ENCODE peak calls at places on chromosomes 7 and 10, in ten cellular contexts. S is T-cell, Z is HT1080, U is nucleus accumbens, D is esophagus squamous epithelium, Q is GM10248, R is posterior cingulate gyrus, C is AG20443, L is IMR-90, P is AG04450. H is an unnamed sample.

GRCh38 chr10:3364768-3365480 is 192.3 kb upstream of the PITRM1 start:
- DNase-seq in S (no peak), Z (no peak), U (no peak), D (no peak), Q (no peak), R (no peak), C (no peak), L (no peak), P (no peak), H (no peak)

GRCh38 chr7:50304158-50304910 is at the start of gene IKZF1:
- DNase-seq in S (peak; percentile 51), Z (no peak), U (no peak), D (no peak), Q (peak; percentile 45), R (peak; percentile 35), C (peak; percentile 23), L (no peak), P (no peak), H (peak; percentile 90)

GRCh38 chr7:141045842-141046630 is 27.8 kb upstream of the TMEM178B start:
- DNase-seq in S (no peak), Z (no peak), U (no peak), D (no peak), Q (no peak), R (no peak), C (peak; percentile 55), L (peak; percentile 66), P (no peak), H (no peak)

GRCh38 chr10:99681553-99681952 is 22.2 kb downstream of the ENTPD7 start:
- DNase-seq in S (no peak), Z (peak; percentile 55), U (no peak), D (no peak), Q (no peak), R (no peak), C (peak; percentile 24), L (peak; percentile 84), P (peak; percentile 49), H (no peak)

GRCh38 chr7:14606101-14606500 is 296.4 kb downstream of the DGKB start:
- DNase-seq in S (no peak), Z (peak; percentile 15), U (no peak), D (no peak), Q (no peak), R (no peak), C (no peak), L (peak; percentile 10), P (no peak), H (no peak)

GRCh38 chr10:104337985-104338735 is at the start of gene ITPRIP:
- DNase-seq in S (peak; percentile 66), Z (peak; percentile 92), U (peak; percentile 33), D (peak; percentile 60), Q (peak; percentile 79), R (peak; percentile 64), C (peak; percentile 78), L (peak; percentile 87), P (no peak), H (peak; percentile 84)

GRCh38 chr10:67175354-67175753 is 249.5 kb downstream of the LRRTM3 start:
- DNase-seq in S (no peak), Z (no peak), U (no peak), D (no peak), Q (no peak), R (no peak), C (no peak), L (no peak), P (no peak), H (no peak)

GRCh38 chr10:31771345-31771831 is 157.2 kb downstream of the ARHGAP12 start:
- DNase-seq in S (no peak), Z (no peak), U (no peak), D (no peak), Q (no peak), R (no peak), C (peak; percentile 79), L (peak; percentile 70), P (no peak), H (no peak)

GRCh38 chr7:335358-336148 is 45.6 kb downstream of the FOXL3 start:
- DNase-seq in S (no peak), Z (no peak), U (no peak), D (no peak), Q (no peak), R (no peak), C (no peak), L (no peak), P (no peak), H (no peak)

GRCh38 chr10:15419279-15419874 is 48.3 kb upstream of the FAM171A1 start:
- DNase-seq in S (peak; percentile 8), Z (peak; percentile 18), U (no peak), D (no peak), Q (peak; percentile 38), R (peak; percentile 40), C (peak; percentile 47), L (peak; percentile 42), P (peak; percentile 7), H (peak; percentile 32)

GRCh38 chr10:31031205-31031665 is 430 bp downstream of the ZNF438 start:
- DNase-seq in S (no peak), Z (no peak), U (no peak), D (no peak), Q (peak; percentile 89), R (no peak), C (no peak), L (no peak), P (no peak), H (no peak)

GRCh38 chr10:118041316-118041715 is 5.4 kb downstream of the RAB11FIP2 start:
- DNase-seq in S (no peak), Z (peak; percentile 33), U (no peak), D (no peak), Q (no peak), R (no peak), C (peak; percentile 14), L (peak; percentile 76), P (no peak), H (no peak)

GRCh38 chr7:12138421-12138820 is 72.7 kb upstream of the TMEM106B start:
- DNase-seq in S (no peak), Z (no peak), U (no peak), D (no peak), Q (no peak), R (no peak), C (no peak), L (no peak), P (no peak), H (no peak)

GRCh38 chr7:23383225-23383624 is 84.1 kb downstream of the MALSU1 start:
- DNase-seq in S (no peak), Z (peak; percentile 31), U (no peak), D (no peak), Q (no peak), R (no peak), C (no peak), L (peak; percentile 59), P (no peak), H (no peak)

GRCh38 chr10:124091646-124092269 is 1.6 kb downstream of the CHST15 start:
- DNase-seq in S (no peak), Z (no peak), U (no peak), D (no peak), Q (no peak), R (peak; percentile 30), C (peak; percentile 51), L (no peak), P (no peak), H (no peak)

GRCh38 chr10:6231146-6231545 is 28.4 kb downstream of the PFKFB3 start:
- DNase-seq in S (no peak), Z (no peak), U (no peak), D (no peak), Q (no peak), R (no peak), C (no peak), L (no peak), P (no peak), H (no peak)

GRCh38 chr7:35729061-35729783 is 34.3 kb upstream of the HERPUD2 start:
- DNase-seq in S (peak; percentile 43), Z (no peak), U (no peak), D (no peak), Q (peak; percentile 67), R (no peak), C (no peak), L (no peak), P (no peak), H (peak; percentile 33)

GRCh38 chr7:73703985-73704639 is 15.4 kb downstream of the STX1A start:
- DNase-seq in S (peak; percentile 37), Z (no peak), U (no peak), D (no peak), Q (peak; percentile 71), R (peak; percentile 51), C (peak; percentile 70), L (peak; percentile 12), P (no peak), H (no peak)

GRCh38 chr7:26224359-26224758 is 22.8 kb downstream of the CBX3 start:
- DNase-seq in S (no peak), Z (no peak), U (no peak), D (no peak), Q (no peak), R (no peak), C (no peak), L (no peak), P (no peak), H (no peak)

GRCh38 chr7:137874390-137874789 is 27.6 kb upstream of the DGKI start:
- DNase-seq in S (no peak), Z (no peak), U (no peak), D (no peak), Q (no peak), R (no peak), C (peak; percentile 69), L (peak; percentile 91), P (peak; percentile 68), H (no peak)

GRCh38 chr10:14039968-14040668 is 290.6 kb downstream of the FRMD4A start:
- DNase-seq in S (no peak), Z (no peak), U (no peak), D (no peak), Q (no peak), R (no peak), C (peak; percentile 76), L (peak; percentile 80), P (peak; percentile 24), H (no peak)

GRCh38 chr7:16670021-16670420 is 24.0 kb downstream of the BZW2 start:
- DNase-seq in S (no peak), Z (no peak), U (no peak), D (no peak), Q (no peak), R (no peak), C (peak; percentile 40), L (peak; percentile 82), P (no peak), H (no peak)

GRCh38 chr7:40097728-40098127 is 36.7 kb downstream of the MPLKIP start:
- DNase-seq in S (no peak), Z (no peak), U (no peak), D (no peak), Q (no peak), R (no peak), C (no peak), L (no peak), P (no peak), H (no peak)

GRCh38 chr7:105581066-105581811 is at the start of gene EFCAB10:
- DNase-seq in S (peak; percentile 10), Z (no peak), U (peak; percentile 57), D (no peak), Q (peak; percentile 69), R (peak; percentile 82), C (peak; percentile 86), L (peak; percentile 38), P (no peak), H (no peak)

GRCh38 chr10:133260895-133261725 is 15.6 kb downstream of the ADAM8 start:
- DNase-seq in S (peak; percentile 55), Z (peak; percentile 32), U (no peak), D (no peak), Q (peak; percentile 77), R (peak; percentile 39), C (peak; percentile 73), L (no peak), P (no peak), H (no peak)

GRCh38 chr10:124740374-124741280 is 3.6 kb downstream of the FAM53B start:
- DNase-seq in S (no peak), Z (no peak), U (peak; percentile 49), D (no peak), Q (peak; percentile 65), R (peak; percentile 69), C (peak; percentile 60), L (peak; percentile 41), P (no peak), H (peak; percentile 84)

GRCh38 chr7:1235501-1236131 is 2.9 kb downstream of the UNCX start:
- DNase-seq in S (no peak), Z (no peak), U (no peak), D (no peak), Q (no peak), R (no peak), C (no peak), L (no peak), P (no peak), H (no peak)

GRCh38 chr7:7567898-7568531 is 1.3 kb downstream of the MIOS start:
- DNase-seq in S (no peak), Z (no peak), U (no peak), D (no peak), Q (no peak), R (no peak), C (no peak), L (no peak), P (no peak), H (no peak)